ENCODE peak calls at places on chromosomes 1 and 21, in five cellular contexts. K is tibial nerve, H is IMR-90, S is neural crest cell, G is bronchial epithelial cell. C is an unnamed sample.

GRCh38 chr1:176206006-176206960 is 803 bp downstream of the COP1 start:
- DNase-seq in K (peak; percentile 13), H (peak; percentile 29), S (no peak), G (peak; percentile 31), C (peak; percentile 55)

GRCh38 chr21:38095220-38095619 is 161.6 kb upstream of the KCNJ15 start:
- DNase-seq in K (no peak), H (no peak), S (no peak), G (peak; percentile 3), C (no peak)

GRCh38 chr1:205326812-205327466 is 5.4 kb upstream of the NUAK2 start:
- DNase-seq in K (no peak), H (peak; percentile 56), S (no peak), G (no peak), C (no peak)

GRCh38 chr1:36408479-36408878 is 10.8 kb upstream of the LSM10 start:
- DNase-seq in K (no peak), H (peak; percentile 61), S (no peak), G (peak; percentile 3), C (no peak)

GRCh38 chr1:34670982-34671381 is 83.9 kb upstream of the GJB5 start:
- DNase-seq in K (no peak), H (no peak), S (no peak), G (no peak), C (no peak)

GRCh38 chr1:154534263-154534844 is 24.1 kb downstream of the UBE2Q1 start:
- DNase-seq in K (no peak), H (peak; percentile 22), S (no peak), G (peak; percentile 62), C (peak; percentile 27)

GRCh38 chr1:176691251-176692228 is 228.6 kb downstream of the PAPPA2 start:
- DNase-seq in K (peak; percentile 28), H (peak; percentile 43), S (peak; percentile 10), G (peak; percentile 54), C (no peak)

GRCh38 chr1:150764617-150765090 is 924 bp downstream of the CTSS start:
- DNase-seq in K (no peak), H (peak; percentile 97), S (no peak), G (peak; percentile 77), C (no peak)

GRCh38 chr1:7070389-7071029 is 285.3 kb downstream of the CAMTA1 start:
- DNase-seq in K (peak; percentile 66), H (peak; percentile 72), S (peak; percentile 67), G (peak; percentile 51), C (peak; percentile 75)

GRCh38 chr1:54489627-54490240 is 58.3 kb upstream of the ACOT11 start:
- DNase-seq in K (no peak), H (no peak), S (no peak), G (no peak), C (no peak)

GRCh38 chr1:50123071-50123470 is 14.4 kb downstream of the ELAVL4 start:
- DNase-seq in K (no peak), H (no peak), S (no peak), G (no peak), C (no peak)

GRCh38 chr1:14723401-14723800 is 124.9 kb downstream of the KAZN start:
- DNase-seq in K (no peak), H (no peak), S (no peak), G (no peak), C (no peak)

GRCh38 chr1:224407546-224408293 is 26.9 kb downstream of the WDR26 start:
- DNase-seq in K (no peak), H (no peak), S (no peak), G (peak; percentile 34), C (no peak)

GRCh38 chr1:107389410-107390075 is 248.7 kb downstream of the NTNG1 start:
- DNase-seq in K (no peak), H (no peak), S (no peak), G (no peak), C (no peak)

GRCh38 chr1:65083263-65083896 is 64.6 kb upstream of the AK4 start:
- DNase-seq in K (no peak), H (peak; percentile 6), S (no peak), G (peak; percentile 35), C (no peak)

GRCh38 chr1:107138767-107139445 is 1.9 kb upstream of the NTNG1 start:
- DNase-seq in K (no peak), H (peak; percentile 13), S (no peak), G (peak; percentile 79), C (no peak)

GRCh38 chr1:117708323-117709288 is 102.8 kb downstream of the TENT5C start:
- DNase-seq in K (no peak), H (no peak), S (no peak), G (no peak), C (no peak)

GRCh38 chr1:115073298-115074087 is 15.8 kb downstream of the TSPAN2 start:
- DNase-seq in K (no peak), H (no peak), S (no peak), G (no peak), C (no peak)

GRCh38 chr1:193558491-193559028 is 372.1 kb upstream of the B3GALT2 start:
- DNase-seq in K (peak; percentile 46), H (peak; percentile 91), S (no peak), G (peak; percentile 79), C (no peak)

GRCh38 chr1:4298333-4298732 is 356.1 kb upstream of the AJAP1 start:
- DNase-seq in K (no peak), H (no peak), S (no peak), G (no peak), C (no peak)

GRCh38 chr1:7223334-7224080 is 438.3 kb downstream of the CAMTA1 start:
- DNase-seq in K (no peak), H (peak; percentile 97), S (no peak), G (peak; percentile 91), C (no peak)

GRCh38 chr1:157472302-157472701 is 80.0 kb downstream of the FCRL5 start:
- DNase-seq in K (no peak), H (no peak), S (no peak), G (no peak), C (no peak)

GRCh38 chr1:107914144-107914543 is 50.8 kb downstream of the VAV3 start:
- DNase-seq in K (no peak), H (no peak), S (no peak), G (no peak), C (no peak)

GRCh38 chr1:20634594-20635084 is 1.4 kb downstream of the PINK1 start:
- DNase-seq in K (no peak), H (peak; percentile 25), S (no peak), G (peak; percentile 52), C (peak; percentile 25)

GRCh38 chr1:235295902-235296350 is 32.1 kb downstream of the ARID4B start:
- DNase-seq in K (no peak), H (peak; percentile 81), S (no peak), G (peak; percentile 69), C (no peak)

GRCh38 chr21:43192501-43193081 is 23.8 kb downstream of the CRYAA start:
- DNase-seq in K (peak; percentile 2), H (no peak), S (no peak), G (no peak), C (no peak)

GRCh38 chr21:44499631-44500030 is 40.4 kb downstream of the KRTAP10-1 start:
- DNase-seq in K (no peak), H (no peak), S (no peak), G (no peak), C (no peak)

GRCh38 chr1:8004113-8004802 is 21.9 kb downstream of the ERRFI1 start:
- DNase-seq in K (peak; percentile 44), H (no peak), S (no peak), G (no peak), C (no peak)

DNA sequence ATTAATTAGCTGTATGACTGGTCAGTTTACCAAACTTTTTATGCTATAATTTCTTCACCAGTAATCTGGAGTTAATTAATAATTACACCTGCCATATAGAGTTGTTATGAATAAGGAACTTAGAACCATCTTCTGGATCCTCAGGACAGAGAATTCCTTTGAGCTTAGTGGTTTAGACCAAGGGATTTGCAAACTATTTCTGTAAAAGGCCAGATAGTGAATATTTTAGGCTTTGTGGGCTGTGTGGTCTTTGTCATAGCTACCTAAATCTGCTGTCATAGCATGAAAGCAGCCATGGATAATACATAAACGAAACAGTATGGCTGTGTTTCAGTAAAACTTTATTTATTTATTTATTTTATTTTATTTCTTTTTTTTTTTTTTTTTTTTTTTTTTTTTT is 9.0 kb downstream of the TIMM17A start:
- DNase-seq in K (no peak), H (peak; percentile 80), S (no peak), G (no peak), C (no peak)
- TF ChIP-seq CTCF in K (no peak), H (no peak), S (no peak), G (no peak), C (no peak)

DNA sequence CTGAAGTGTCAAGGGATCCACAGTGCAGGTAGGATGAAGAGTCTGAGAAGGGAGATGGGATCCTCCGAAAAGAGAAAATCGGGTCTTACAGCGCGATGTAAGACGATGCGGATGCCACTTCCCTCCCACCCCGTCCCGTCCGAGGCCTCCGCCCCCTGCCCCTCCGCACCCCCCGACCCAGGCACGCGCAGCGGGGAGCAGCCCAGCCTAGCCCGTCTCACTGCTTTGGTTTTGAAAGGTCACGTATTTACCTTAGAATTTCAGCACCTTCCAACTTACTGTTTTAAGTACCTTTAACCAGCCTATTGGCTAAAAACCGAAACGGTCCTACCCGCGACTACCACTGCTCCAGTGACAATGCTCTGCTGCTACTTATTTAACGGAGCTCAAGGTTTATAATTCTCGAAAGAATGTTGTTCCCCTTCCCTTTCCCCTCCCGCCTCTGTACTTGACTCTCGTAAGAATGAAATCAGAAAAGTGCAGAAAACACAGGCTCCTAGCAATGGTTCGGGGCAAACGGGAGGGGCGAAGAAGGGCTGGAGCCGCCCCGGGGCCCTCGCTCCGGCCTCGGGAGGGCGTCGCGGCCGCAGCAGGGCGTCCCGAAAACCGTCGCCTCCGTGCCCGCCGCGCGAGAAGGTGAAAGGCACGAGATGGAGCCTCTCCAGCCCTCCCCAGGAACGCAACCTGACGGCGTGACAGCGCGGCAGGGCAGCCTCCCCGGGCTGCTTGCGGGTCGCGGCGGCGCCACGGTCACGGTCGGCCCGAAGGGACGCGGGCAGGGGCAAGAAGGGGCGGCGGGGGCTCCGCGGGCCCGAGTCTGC is 706 bp downstream of the TMEM50B start:
- DNase-seq in K (no peak), H (peak; percentile 17), S (peak; percentile 8), G (peak; percentile 25), C (peak; percentile 39)
- TF ChIP-seq CTCF in K (no peak), H (no peak), S (no peak), G (peak; percentile 21), C (no peak)

GRCh38 chr1:212557739-212558664 is 50.6 kb upstream of the ATF3 start:
- DNase-seq in K (peak; percentile 50), H (peak; percentile 8), S (peak; percentile 31), G (peak; percentile 20), C (peak; percentile 52)

GRCh38 chr1:212559929-212560328 is 48.6 kb upstream of the ATF3 start:
- DNase-seq in K (no peak), H (no peak), S (no peak), G (no peak), C (no peak)

GRCh38 chr1:212560933-212561460 is 47.6 kb upstream of the ATF3 start:
- DNase-seq in K (no peak), H (no peak), S (no peak), G (no peak), C (no peak)

GRCh38 chr1:212556822-212557549 is 51.6 kb upstream of the ATF3 start:
- DNase-seq in K (no peak), H (no peak), S (no peak), G (no peak), C (no peak)

GRCh38 chr1:212558665-212559480 is 49.7 kb upstream of the ATF3 start:
- DNase-seq in K (peak; percentile 95), H (peak; percentile 93), S (peak; percentile 78), G (peak; percentile 74), C (peak; percentile 92)
- TF ChIP-seq CTCF in K (peak; percentile 51), H (peak; percentile 3), S (peak; percentile 16), G (no peak), C (no peak)

DNA sequence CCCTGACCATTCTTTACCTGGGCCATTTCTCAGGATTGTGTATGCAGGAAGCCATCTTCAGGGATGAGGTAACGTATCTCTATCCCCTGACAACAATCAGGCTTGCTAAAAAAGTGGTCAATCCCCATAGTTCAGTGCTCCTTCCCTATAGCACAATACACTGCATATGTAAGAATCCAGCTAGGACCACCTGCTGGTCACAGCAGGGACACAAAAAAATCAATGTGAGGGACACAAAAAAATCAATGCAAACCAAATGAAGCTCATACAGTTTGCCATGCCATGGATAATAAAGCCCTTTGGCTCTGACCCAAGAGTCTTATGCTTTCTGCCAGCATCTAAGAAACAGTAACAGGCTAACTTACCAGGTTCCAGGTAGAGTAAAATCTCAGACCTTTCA is 16.3 kb downstream of the ACBD6 start:
- DNase-seq in K (no peak), H (no peak), S (no peak), G (no peak), C (peak; percentile 37)
- TF ChIP-seq CTCF in K (no peak), H (no peak), S (no peak), G (no peak), C (no peak)

C was measured in glutamatergic neuron.